ENCODE peak calls at places on chromosomes 13 and 19, in seven cellular contexts. U is lung microvascular endothelial cell; P is kidney glomerular epithelial cell; L is sigmoid colon; D is dorsolateral prefrontal cortex; M is CD4-positive, CD25-positive, alpha-beta regulatory T cell; C is cardiac septum. A is an unnamed sample.

GRCh38 chr13:50589651-50590054 is 253.8 kb downstream of the DLEU7 start:
- DNase-seq in U (peak), P (peak), L (no peak), D (no peak), M (no peak), C (no peak), A (no peak)

GRCh38 chr13:30796833-30797601 is 61.7 kb downstream of the ALOX5AP start:
- DNase-seq in U (peak), P (no peak), L (peak), D (no peak), M (no peak), C (no peak), A (no peak)

GRCh38 chr19:3538258-3538929 is 580 bp upstream of the TEKTIP1 start:
- DNase-seq in U (no peak), P (no peak), L (no peak), D (no peak), M (no peak), C (no peak), A (no peak)

GRCh38 chr19:30305346-30306060 is 66.7 kb upstream of the ZNF536 start:
- DNase-seq in U (no peak), P (no peak), L (no peak), D (no peak), M (no peak), C (no peak), A (no peak)

GRCh38 chr13:94339116-94339687 is 140.3 kb downstream of the DCT start:
- DNase-seq in U (no peak), P (no peak), L (no peak), D (no peak), M (no peak), C (no peak), A (no peak)

GRCh38 chr19:3343619-3344502 is 22.5 kb upstream of the NFIC start:
- DNase-seq in U (peak), P (no peak), L (peak), D (peak), M (peak), C (peak), A (peak)

GRCh38 chr19:46409146-46409545 is 4.2 kb downstream of the CCDC8 start:
- DNase-seq in U (no peak), P (no peak), L (no peak), D (no peak), M (no peak), C (no peak), A (no peak)

GRCh38 chr13:76993021-76993420 is 1.1 kb downstream of the CLN5 start:
- DNase-seq in U (peak), P (peak), L (no peak), D (no peak), M (no peak), C (no peak), A (no peak)

GRCh38 chr13:102758842-102759241 is 14.7 kb downstream of the TEX30 start:
- DNase-seq in U (no peak), P (no peak), L (no peak), D (no peak), M (no peak), C (no peak), A (no peak)

GRCh38 chr19:33688657-33688992 is 66.9 kb downstream of the CHST8 start:
- DNase-seq in U (no peak), P (no peak), L (no peak), D (no peak), M (no peak), C (peak), A (no peak)